ENCODE peak calls at places on chromosomes 1 and 21, in four cellular contexts. P is stimulated activated naive B cell treated with anti-CD40 and anti-IgM and Interleukin-4, amounts not matched to agents 10 μg/mL and 1 μg/mL and 100 μg/mL, for 72 hours; K is T-cell; X is activated naive CD4-positive, alpha-beta T cell. J is an unnamed sample.
A peak's percentile ranks its signal among the peaks of the same experiment; 100 is the strongest.

GRCh38 chr1:233376711-233377110 is 49.2 kb downstream of the MAP3K21 start:
- DNase-seq in K (no peak), X (no peak), P (no peak), J (no peak)

GRCh38 chr21:29499734-29500343 is 201.1 kb downstream of the BACH1 start:
- DNase-seq in K (no peak), X (no peak), P (no peak), J (no peak)

GRCh38 chr1:235095938-235096562 is 32.6 kb downstream of the TOMM20 start:
- DNase-seq in X (no peak), K (no peak), P (no peak), J (no peak)

GRCh38 chr1:171116676-171117075 is 26.0 kb downstream of the FMO3 start:
- DNase-seq in K (no peak), X (no peak), P (no peak), J (no peak)

GRCh38 chr1:147622731-147623130 is 47.6 kb downstream of the ACP6 start:
- DNase-seq in X (no peak), K (no peak), P (no peak), J (no peak)

GRCh38 chr1:182716740-182717720 is 32.6 kb upstream of the RGS8 start:
- DNase-seq in X (no peak), P (no peak), K (no peak), J (no peak)

GRCh38 chr1:188986751-188987417 is 1490.8 kb downstream of the BRINP3 start:
- DNase-seq in K (no peak), P (no peak), X (no peak), J (no peak)

GRCh38 chr21:45555557-45556301 is 13.5 kb upstream of the SLC19A1 start:
- DNase-seq in K (no peak), P (peak; percentile 41), X (no peak), J (peak; percentile 42)

GRCh38 chr1:6448749-6449631 is 17.0 kb downstream of the TNFRSF25 start:
- DNase-seq in K (no peak), P (no peak), X (no peak), J (no peak)

GRCh38 chr1:186535388-186536133 is 74.6 kb upstream of the PDC start:
- DNase-seq in P (no peak), X (no peak), K (no peak), J (no peak)

GRCh38 chr1:213439703-213440102 is 388.7 kb downstream of the RPS6KC1 start:
- DNase-seq in K (no peak), X (no peak), P (no peak), J (no peak)

J was measured in immature natural killer cell.